ENCODE peak calls at places on chromosome 14, in five cellular contexts. One of them, this sample, is unnamed.
A peak's percentile ranks its signal among the peaks of the same experiment; 100 is the strongest.

GRCh38 chr14:105168979-105169507 is 467 bp upstream of the JAG2 start:
- DNase-seq in psoas muscle: no peak
- DNase-seq in NB4: no peak
- DNase-seq in foreskin fibroblast: peak; percentile 27
- DNase-seq in suprapubic skin: no peak
- DNase-seq in this sample: no peak

GRCh38 chr14:88785911-88786310 is 6.8 kb downstream of the EML5 start:
- DNase-seq in foreskin fibroblast: no peak
- DNase-seq in suprapubic skin: no peak
- DNase-seq in psoas muscle: no peak
- DNase-seq in NB4: no peak
- DNase-seq in this sample: no peak

GRCh38 chr14:59293934-59294661 is 105.6 kb downstream of the DAAM1 start:
- DNase-seq in foreskin fibroblast: no peak
- DNase-seq in NB4: no peak
- DNase-seq in psoas muscle: no peak
- DNase-seq in suprapubic skin: no peak
- DNase-seq in this sample: no peak

GRCh38 chr14:59961518-59962062 is 41.6 kb downstream of the LRRC9 start:
- DNase-seq in psoas muscle: no peak
- DNase-seq in suprapubic skin: no peak
- DNase-seq in NB4: no peak
- DNase-seq in foreskin fibroblast: no peak
- DNase-seq in this sample: no peak

GRCh38 chr14:52272375-52272774 is 4.9 kb downstream of the PTGDR start:
- DNase-seq in foreskin fibroblast: peak; percentile 74
- DNase-seq in NB4: peak; percentile 42
- DNase-seq in suprapubic skin: no peak
- DNase-seq in psoas muscle: no peak
- DNase-seq in this sample: no peak

GRCh38 chr14:36767603-36768281 is 106.1 kb downstream of the PAX9 start:
- DNase-seq in foreskin fibroblast: no peak
- DNase-seq in suprapubic skin: no peak
- DNase-seq in psoas muscle: no peak
- DNase-seq in NB4: no peak
- DNase-seq in this sample: no peak

GRCh38 chr14:60647081-60647836 is 2.0 kb downstream of the SIX1 start:
- DNase-seq in NB4: peak; percentile 21
- DNase-seq in psoas muscle: peak; percentile 74
- DNase-seq in suprapubic skin: no peak
- DNase-seq in foreskin fibroblast: peak; percentile 70
- DNase-seq in this sample: no peak

GRCh38 chr14:21978184-21978998 is 304.8 kb upstream of the OR4E1 start:
- DNase-seq in suprapubic skin: no peak
- DNase-seq in psoas muscle: peak; percentile 19
- DNase-seq in NB4: peak; percentile 51
- DNase-seq in foreskin fibroblast: no peak
- DNase-seq in this sample: no peak

GRCh38 chr14:33950320-33951182 is at the start of gene EGLN3:
- DNase-seq in suprapubic skin: peak; percentile 92
- DNase-seq in psoas muscle: peak; percentile 89
- DNase-seq in NB4: no peak
- DNase-seq in foreskin fibroblast: peak; percentile 83
- DNase-seq in this sample: no peak

DNA sequence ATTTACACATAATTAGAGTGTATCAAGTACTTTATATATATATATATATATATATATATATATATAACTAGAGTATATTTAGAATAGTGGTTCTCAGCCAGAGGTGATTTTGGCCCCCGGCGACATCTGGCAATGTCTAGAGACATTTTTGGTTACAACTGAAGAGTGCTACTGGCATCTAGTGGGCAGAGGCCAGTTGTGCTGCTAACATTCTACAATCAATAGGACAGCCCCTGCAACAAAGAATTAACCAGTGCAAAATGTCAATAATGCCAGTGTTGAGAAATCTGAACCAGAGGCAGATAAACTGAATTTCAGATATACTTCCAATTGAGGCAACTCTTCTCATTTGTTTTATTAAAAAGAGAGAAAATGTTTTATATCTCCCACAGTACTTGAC is 8.9 kb downstream of the GTF2A1 start:
- DNase-seq in foreskin fibroblast: peak; percentile 65
- DNase-seq in suprapubic skin: no peak
- DNase-seq in NB4: peak; percentile 41
- DNase-seq in psoas muscle: peak; percentile 35
- DNase-seq in this sample: no peak
- TF ChIP-seq CTCF in foreskin fibroblast: peak; percentile 20
- TF ChIP-seq CTCF in suprapubic skin: peak; percentile 24
- TF ChIP-seq CTCF in NB4: peak; percentile 17
- TF ChIP-seq CTCF in psoas muscle: peak; percentile 59
- TF ChIP-seq CTCF in this sample: peak; percentile 75

GRCh38 chr14:38527502-38527878 is 271.6 kb upstream of the CLEC14A start:
- DNase-seq in NB4: no peak
- DNase-seq in suprapubic skin: no peak
- DNase-seq in foreskin fibroblast: no peak
- DNase-seq in psoas muscle: no peak
- DNase-seq in this sample: no peak

GRCh38 chr14:38524636-38525403 is 268.9 kb upstream of the CLEC14A start:
- DNase-seq in foreskin fibroblast: no peak
- DNase-seq in NB4: no peak
- DNase-seq in psoas muscle: no peak
- DNase-seq in suprapubic skin: no peak
- DNase-seq in this sample: no peak

GRCh38 chr14:38526841-38527501 is 271.1 kb upstream of the CLEC14A start:
- DNase-seq in suprapubic skin: no peak
- DNase-seq in psoas muscle: no peak
- DNase-seq in NB4: no peak
- DNase-seq in foreskin fibroblast: no peak
- DNase-seq in this sample: no peak

GRCh38 chr14:38522724-38523123 is 266.8 kb upstream of the CLEC14A start:
- DNase-seq in psoas muscle: no peak
- DNase-seq in NB4: no peak
- DNase-seq in suprapubic skin: no peak
- DNase-seq in foreskin fibroblast: no peak
- DNase-seq in this sample: no peak

DNA sequence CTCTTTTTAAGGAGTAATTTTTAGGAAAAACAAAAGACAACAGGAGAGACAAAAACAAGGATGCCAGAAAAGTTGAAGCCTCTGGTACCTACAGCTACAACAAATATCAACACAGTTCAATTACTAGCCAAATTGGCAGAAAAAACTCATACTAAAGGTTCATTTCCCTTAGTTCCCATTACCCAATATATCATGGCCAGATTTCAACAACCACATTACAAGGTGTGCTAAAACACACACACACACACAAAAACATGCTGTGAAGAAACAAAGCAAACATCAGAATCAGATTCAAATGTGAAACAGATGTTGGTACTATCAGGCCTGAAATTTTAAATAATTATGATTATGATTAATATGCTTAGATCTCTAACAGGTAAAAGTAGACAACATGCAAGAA is 272.7 kb upstream of the CLEC14A start:
- DNase-seq in suprapubic skin: no peak
- DNase-seq in psoas muscle: no peak
- DNase-seq in NB4: no peak
- DNase-seq in foreskin fibroblast: no peak
- DNase-seq in this sample: no peak
- TF ChIP-seq CTCF in suprapubic skin: no peak
- TF ChIP-seq CTCF in psoas muscle: no peak
- TF ChIP-seq CTCF in NB4: no peak
- TF ChIP-seq CTCF in foreskin fibroblast: no peak
- TF ChIP-seq CTCF in this sample: no peak

GRCh38 chr14:23052182-23052623 is 5.1 kb downstream of the CDH24 start:
- DNase-seq in foreskin fibroblast: peak; percentile 50
- DNase-seq in psoas muscle: no peak
- DNase-seq in NB4: no peak
- DNase-seq in suprapubic skin: no peak
- DNase-seq in this sample: no peak
- TF ChIP-seq CTCF in foreskin fibroblast: peak; percentile 14
- TF ChIP-seq CTCF in psoas muscle: no peak
- TF ChIP-seq CTCF in NB4: no peak
- TF ChIP-seq CTCF in suprapubic skin: peak; percentile 38
- TF ChIP-seq CTCF in this sample: no peak

GRCh38 chr14:69548566-69548965 is 26.1 kb downstream of the CCDC177 start:
- DNase-seq in foreskin fibroblast: no peak
- DNase-seq in suprapubic skin: no peak
- DNase-seq in psoas muscle: no peak
- DNase-seq in NB4: no peak
- DNase-seq in this sample: no peak

GRCh38 chr14:69553221-69553620 is 21.4 kb downstream of the CCDC177 start:
- DNase-seq in NB4: peak; percentile 51
- DNase-seq in foreskin fibroblast: peak; percentile 80
- DNase-seq in psoas muscle: no peak
- DNase-seq in suprapubic skin: no peak
- DNase-seq in this sample: no peak

GRCh38 chr14:69543341-69544249 is 31.1 kb downstream of the CCDC177 start:
- DNase-seq in suprapubic skin: no peak
- DNase-seq in psoas muscle: peak; percentile 32
- DNase-seq in NB4: peak; percentile 87
- DNase-seq in foreskin fibroblast: peak; percentile 91
- DNase-seq in this sample: no peak

GRCh38 chr14:69542311-69542710 is 32.4 kb downstream of the CCDC177 start:
- DNase-seq in foreskin fibroblast: no peak
- DNase-seq in suprapubic skin: no peak
- DNase-seq in psoas muscle: no peak
- DNase-seq in NB4: no peak
- DNase-seq in this sample: no peak

DNA sequence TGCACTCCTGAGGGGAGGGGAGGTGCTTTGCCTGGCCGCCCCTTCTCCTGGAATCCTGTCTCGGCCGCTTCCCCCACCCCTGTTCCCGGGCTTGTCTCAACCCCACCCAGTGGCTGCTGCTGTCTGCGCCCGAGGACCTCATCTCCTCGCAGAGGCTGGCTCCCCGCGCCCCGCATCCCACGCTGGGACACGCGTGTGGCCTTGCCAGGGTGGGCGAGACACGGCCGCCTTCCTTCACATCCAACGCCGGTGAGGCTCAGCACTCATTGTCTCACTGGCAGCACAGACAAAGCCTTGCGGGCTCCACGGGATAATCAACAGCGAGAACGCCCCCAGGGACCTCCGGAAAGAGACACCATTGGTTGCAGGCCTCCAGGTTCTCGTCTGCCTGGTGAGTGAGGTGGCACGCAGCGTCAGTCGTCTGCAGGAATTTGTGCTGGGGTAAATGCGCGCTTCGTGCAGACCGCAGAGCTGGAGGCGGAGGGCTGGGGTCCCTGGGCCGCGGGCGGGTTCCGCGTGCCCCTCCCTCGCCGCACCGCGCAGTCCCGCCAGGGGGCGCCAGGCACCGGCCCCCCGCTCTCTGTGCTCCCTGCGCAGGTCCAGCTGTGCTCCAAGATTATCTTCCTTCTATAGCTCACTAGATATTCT is 26.8 kb downstream of the CCDC177 start:
- DNase-seq in foreskin fibroblast: peak; percentile 26
- DNase-seq in psoas muscle: no peak
- DNase-seq in NB4: no peak
- DNase-seq in suprapubic skin: no peak
- DNase-seq in this sample: no peak
- TF ChIP-seq CTCF in foreskin fibroblast: peak; percentile 66
- TF ChIP-seq CTCF in psoas muscle: peak; percentile 43
- TF ChIP-seq CTCF in NB4: peak; percentile 48
- TF ChIP-seq CTCF in suprapubic skin: peak; percentile 68
- TF ChIP-seq CTCF in this sample: peak; percentile 85

GRCh38 chr14:56284641-56285040 is 166.4 kb downstream of the PELI2 start:
- DNase-seq in psoas muscle: no peak
- DNase-seq in NB4: no peak
- DNase-seq in suprapubic skin: no peak
- DNase-seq in foreskin fibroblast: no peak
- DNase-seq in this sample: no peak

GRCh38 chr14:56278383-56278782 is 160.2 kb downstream of the PELI2 start:
- DNase-seq in psoas muscle: no peak
- DNase-seq in foreskin fibroblast: no peak
- DNase-seq in NB4: no peak
- DNase-seq in suprapubic skin: no peak
- DNase-seq in this sample: no peak

GRCh38 chr14:56282179-56282578 is 164.0 kb downstream of the PELI2 start:
- DNase-seq in suprapubic skin: no peak
- DNase-seq in foreskin fibroblast: no peak
- DNase-seq in psoas muscle: no peak
- DNase-seq in NB4: no peak
- DNase-seq in this sample: no peak

GRCh38 chr14:56280843-56281242 is 162.6 kb downstream of the PELI2 start:
- DNase-seq in foreskin fibroblast: no peak
- DNase-seq in NB4: no peak
- DNase-seq in suprapubic skin: no peak
- DNase-seq in psoas muscle: no peak
- DNase-seq in this sample: no peak
- TF ChIP-seq CTCF in foreskin fibroblast: no peak
- TF ChIP-seq CTCF in NB4: no peak
- TF ChIP-seq CTCF in suprapubic skin: no peak
- TF ChIP-seq CTCF in psoas muscle: no peak
- TF ChIP-seq CTCF in this sample: peak; percentile 70